ENCODE peak calls at places on chromosome 14, in eight cellular contexts. One of them, this sample, is unnamed.

GRCh38 chr14:51998348-51998747 is 9.0 kb downstream of the RTRAF start:
- DNase-seq in GM23338: no peak
- DNase-seq in hepatocyte: no peak
- DNase-seq in HepG2: no peak
- DNase-seq in fibroblast of lung: no peak
- DNase-seq in HCT116: no peak
- DNase-seq in mammary epithelial cell: no peak
- DNase-seq in GM23248: no peak
- DNase-seq in this sample: no peak

GRCh38 chr14:70891741-70892140 is 15.5 kb upstream of the PCNX1 start:
- DNase-seq in GM23338: no peak
- DNase-seq in hepatocyte: no peak
- DNase-seq in HepG2: no peak
- DNase-seq in fibroblast of lung: no peak
- DNase-seq in HCT116: no peak
- DNase-seq in mammary epithelial cell: no peak
- DNase-seq in GM23248: no peak
- DNase-seq in this sample: no peak

GRCh38 chr14:53619625-53620324 is 336.9 kb downstream of the BMP4 start:
- DNase-seq in GM23338: no peak
- DNase-seq in hepatocyte: no peak
- DNase-seq in HepG2: no peak
- DNase-seq in fibroblast of lung: peak; percentile 77
- DNase-seq in HCT116: no peak
- DNase-seq in mammary epithelial cell: no peak
- DNase-seq in GM23248: peak; percentile 66
- DNase-seq in this sample: no peak

GRCh38 chr14:88492272-88493089 is 62.3 kb downstream of the PTPN21 start:
- DNase-seq in GM23338: peak; percentile 93
- DNase-seq in hepatocyte: peak; percentile 87
- DNase-seq in HepG2: peak; percentile 65
- DNase-seq in fibroblast of lung: peak; percentile 58
- DNase-seq in HCT116: peak; percentile 48
- DNase-seq in mammary epithelial cell: peak; percentile 49
- DNase-seq in GM23248: peak; percentile 80
- DNase-seq in this sample: peak; percentile 76

GRCh38 chr14:94690896-94691657 is 78.8 kb downstream of the GSC start:
- DNase-seq in GM23338: no peak
- DNase-seq in hepatocyte: no peak
- DNase-seq in HepG2: no peak
- DNase-seq in fibroblast of lung: no peak
- DNase-seq in HCT116: no peak
- DNase-seq in mammary epithelial cell: no peak
- DNase-seq in GM23248: no peak
- DNase-seq in this sample: no peak

GRCh38 chr14:61706096-61706690 is 10.9 kb downstream of the HIF1A start:
- DNase-seq in GM23338: no peak
- DNase-seq in hepatocyte: no peak
- DNase-seq in HepG2: no peak
- DNase-seq in fibroblast of lung: no peak
- DNase-seq in HCT116: no peak
- DNase-seq in mammary epithelial cell: no peak
- DNase-seq in GM23248: peak; percentile 44
- DNase-seq in this sample: no peak

GRCh38 chr14:105883066-105884005 is 357.0 kb downstream of the TMEM121 start:
- DNase-seq in GM23338: no peak
- DNase-seq in hepatocyte: no peak
- DNase-seq in HepG2: no peak
- DNase-seq in fibroblast of lung: no peak
- DNase-seq in HCT116: no peak
- DNase-seq in mammary epithelial cell: no peak
- DNase-seq in GM23248: no peak
- DNase-seq in this sample: no peak

GRCh38 chr14:91143862-91144261 is 30.0 kb downstream of the DGLUCY start:
- DNase-seq in GM23338: no peak
- DNase-seq in hepatocyte: no peak
- DNase-seq in HepG2: no peak
- DNase-seq in fibroblast of lung: no peak
- DNase-seq in HCT116: no peak
- DNase-seq in mammary epithelial cell: no peak
- DNase-seq in GM23248: no peak
- DNase-seq in this sample: no peak

GRCh38 chr14:21104448-21105060 is 3.7 kb downstream of the TMEM253 start:
- DNase-seq in GM23338: peak; percentile 87
- DNase-seq in hepatocyte: peak; percentile 90
- DNase-seq in HepG2: no peak
- DNase-seq in fibroblast of lung: peak; percentile 76
- DNase-seq in HCT116: peak; percentile 72
- DNase-seq in mammary epithelial cell: peak; percentile 74
- DNase-seq in GM23248: peak; percentile 94
- DNase-seq in this sample: peak; percentile 78

GRCh38 chr14:46818147-46818546 is 166.6 kb upstream of the RPL10L start:
- DNase-seq in GM23338: peak; percentile 59
- DNase-seq in hepatocyte: no peak
- DNase-seq in HepG2: no peak
- DNase-seq in fibroblast of lung: no peak
- DNase-seq in HCT116: no peak
- DNase-seq in mammary epithelial cell: no peak
- DNase-seq in GM23248: no peak
- DNase-seq in this sample: no peak

GRCh38 chr14:65131176-65131765 is 29.0 kb upstream of the MAX start:
- DNase-seq in GM23338: peak; percentile 3
- DNase-seq in hepatocyte: peak; percentile 75
- DNase-seq in HepG2: no peak
- DNase-seq in fibroblast of lung: peak; percentile 73
- DNase-seq in HCT116: peak; percentile 27
- DNase-seq in mammary epithelial cell: peak; percentile 85
- DNase-seq in GM23248: peak; percentile 38
- DNase-seq in this sample: no peak

GRCh38 chr14:57378661-57379060 is 11.7 kb upstream of the NAA30 start:
- DNase-seq in GM23338: no peak
- DNase-seq in hepatocyte: no peak
- DNase-seq in HepG2: no peak
- DNase-seq in fibroblast of lung: no peak
- DNase-seq in HCT116: no peak
- DNase-seq in mammary epithelial cell: no peak
- DNase-seq in GM23248: peak; percentile 38
- DNase-seq in this sample: no peak

GRCh38 chr14:100872641-100873071 is 30.9 kb downstream of the RTL1 start:
- DNase-seq in GM23338: no peak
- DNase-seq in hepatocyte: no peak
- DNase-seq in HepG2: no peak
- DNase-seq in fibroblast of lung: peak; percentile 23
- DNase-seq in HCT116: no peak
- DNase-seq in mammary epithelial cell: no peak
- DNase-seq in GM23248: no peak
- DNase-seq in this sample: no peak

GRCh38 chr14:89701079-89702043 is 253.2 kb downstream of the EFCAB11 start:
- DNase-seq in GM23338: peak; percentile 95
- DNase-seq in hepatocyte: peak; percentile 93
- DNase-seq in HepG2: peak; percentile 34
- DNase-seq in fibroblast of lung: peak; percentile 65
- DNase-seq in HCT116: peak; percentile 2
- DNase-seq in mammary epithelial cell: peak; percentile 39
- DNase-seq in GM23248: peak; percentile 89
- DNase-seq in this sample: peak; percentile 79

GRCh38 chr14:64954491-64955240 is 12.1 kb upstream of the GPX2 start:
- DNase-seq in GM23338: no peak
- DNase-seq in hepatocyte: no peak
- DNase-seq in HepG2: no peak
- DNase-seq in fibroblast of lung: no peak
- DNase-seq in HCT116: no peak
- DNase-seq in mammary epithelial cell: no peak
- DNase-seq in GM23248: no peak
- DNase-seq in this sample: no peak

GRCh38 chr14:99425272-99425681 is 55.4 kb downstream of the SETD3 start:
- DNase-seq in GM23338: no peak
- DNase-seq in hepatocyte: no peak
- DNase-seq in HepG2: no peak
- DNase-seq in fibroblast of lung: no peak
- DNase-seq in HCT116: no peak
- DNase-seq in mammary epithelial cell: peak; percentile 20
- DNase-seq in GM23248: no peak
- DNase-seq in this sample: no peak

GRCh38 chr14:100871234-100872186 is 32.0 kb downstream of the RTL1 start:
- DNase-seq in GM23338: no peak
- DNase-seq in hepatocyte: no peak
- DNase-seq in HepG2: peak; percentile 22
- DNase-seq in fibroblast of lung: peak; percentile 65
- DNase-seq in HCT116: peak; percentile 69
- DNase-seq in mammary epithelial cell: peak; percentile 11
- DNase-seq in GM23248: peak; percentile 82
- DNase-seq in this sample: no peak

GRCh38 chr14:57834001-57834598 is 31.8 kb downstream of the SLC35F4 start:
- DNase-seq in GM23338: no peak
- DNase-seq in hepatocyte: no peak
- DNase-seq in HepG2: no peak
- DNase-seq in fibroblast of lung: peak; percentile 4
- DNase-seq in HCT116: no peak
- DNase-seq in mammary epithelial cell: no peak
- DNase-seq in GM23248: peak; percentile 18
- DNase-seq in this sample: no peak

DNA sequence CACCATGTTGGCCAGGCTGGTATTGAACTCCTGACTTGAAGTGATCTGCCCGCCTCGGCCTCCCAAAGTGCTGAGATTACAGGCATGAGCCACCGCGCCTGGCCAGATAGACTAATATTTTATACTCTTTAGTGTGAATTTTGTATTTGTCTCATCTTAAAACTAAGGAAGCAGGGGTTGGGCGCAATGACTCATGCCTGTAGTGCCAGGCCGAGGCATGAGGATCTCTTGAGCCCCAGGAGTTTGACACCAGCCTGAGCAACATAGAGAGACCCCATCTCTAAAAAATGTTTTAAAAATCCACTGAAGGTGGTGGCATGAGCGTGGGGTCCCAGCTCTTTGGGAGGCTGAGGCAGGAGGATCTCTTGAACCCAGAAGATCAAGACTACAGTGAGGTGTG is 9.0 kb downstream of the DYNC1H1 start:
- DNase-seq in GM23338: no peak
- DNase-seq in hepatocyte: no peak
- DNase-seq in HepG2: no peak
- DNase-seq in fibroblast of lung: peak; percentile 29
- DNase-seq in HCT116: no peak
- DNase-seq in mammary epithelial cell: no peak
- DNase-seq in GM23248: peak; percentile 58
- DNase-seq in this sample: no peak
- H3K4me3 ChIP-seq in GM23338: no peak overlapping the region
- H3K4me3 ChIP-seq in hepatocyte: no peak overlapping the region
- H3K4me3 ChIP-seq in HepG2: no peak overlapping the region
- H3K4me3 ChIP-seq in fibroblast of lung: peak overlapping the region; percentile 8
- H3K4me3 ChIP-seq in HCT116: no peak overlapping the region
- H3K4me3 ChIP-seq in mammary epithelial cell: no peak overlapping the region
- H3K4me3 ChIP-seq in GM23248: peak overlapping the region; percentile 69
- H3K4me3 ChIP-seq in this sample: no peak overlapping the region

GRCh38 chr14:31051023-31051422 is 24.8 kb upstream of the STRN3 start:
- DNase-seq in GM23338: no peak
- DNase-seq in hepatocyte: no peak
- DNase-seq in HepG2: no peak
- DNase-seq in fibroblast of lung: no peak
- DNase-seq in HCT116: no peak
- DNase-seq in mammary epithelial cell: no peak
- DNase-seq in GM23248: no peak
- DNase-seq in this sample: no peak
- TF ChIP-seq EZH2 in GM23338: no peak
- TF ChIP-seq EZH2 in hepatocyte: no peak
- TF ChIP-seq EZH2 in HepG2: no peak
- TF ChIP-seq EZH2 in fibroblast of lung: no peak
- TF ChIP-seq EZH2 in HCT116: no peak
- TF ChIP-seq EZH2 in mammary epithelial cell: no peak
- TF ChIP-seq EZH2 in GM23248: no peak
- TF ChIP-seq EZH2 in this sample: no peak

GRCh38 chr14:37172024-37172869 is at the start of gene SLC25A21:
- DNase-seq in GM23338: peak; percentile 89
- DNase-seq in hepatocyte: peak; percentile 83
- DNase-seq in HepG2: peak; percentile 85
- DNase-seq in fibroblast of lung: peak; percentile 85
- DNase-seq in HCT116: peak; percentile 71
- DNase-seq in mammary epithelial cell: peak; percentile 85
- DNase-seq in GM23248: peak; percentile 84
- DNase-seq in this sample: no peak
- H3K4me3 ChIP-seq in GM23338: peak within 1 kb of the TSS; percentile 71
- H3K4me3 ChIP-seq in hepatocyte: peak within 1 kb of the TSS; percentile 73
- H3K4me3 ChIP-seq in HepG2: peak within 1 kb of the TSS; percentile 71
- H3K4me3 ChIP-seq in fibroblast of lung: peak within 1 kb of the TSS; percentile 80
- H3K4me3 ChIP-seq in HCT116: peak within 1 kb of the TSS; percentile 89
- H3K4me3 ChIP-seq in mammary epithelial cell: peak within 1 kb of the TSS; percentile 55
- H3K4me3 ChIP-seq in GM23248: peak within 1 kb of the TSS; percentile 85
- H3K4me3 ChIP-seq in this sample: no peak within 1 kb of the TSS

GRCh38 chr14:104345316-104346111 is 207.1 kb downstream of the KIF26A start:
- DNase-seq in GM23338: no peak
- DNase-seq in hepatocyte: no peak
- DNase-seq in HepG2: no peak
- DNase-seq in fibroblast of lung: no peak
- DNase-seq in HCT116: no peak
- DNase-seq in mammary epithelial cell: no peak
- DNase-seq in GM23248: no peak
- DNase-seq in this sample: no peak
- TF ChIP-seq EZH2 in GM23338: no peak
- TF ChIP-seq EZH2 in hepatocyte: no peak
- TF ChIP-seq EZH2 in HepG2: no peak
- TF ChIP-seq EZH2 in fibroblast of lung: no peak
- TF ChIP-seq EZH2 in HCT116: no peak
- TF ChIP-seq EZH2 in mammary epithelial cell: no peak
- TF ChIP-seq EZH2 in GM23248: no peak
- TF ChIP-seq EZH2 in this sample: no peak

GRCh38 chr14:37599527-37600368 is 4.3 kb downstream of the TTC6 start:
- DNase-seq in GM23338: peak; percentile 82
- DNase-seq in hepatocyte: peak; percentile 40
- DNase-seq in HepG2: no peak
- DNase-seq in fibroblast of lung: no peak
- DNase-seq in HCT116: no peak
- DNase-seq in mammary epithelial cell: no peak
- DNase-seq in GM23248: peak; percentile 35
- DNase-seq in this sample: no peak
- H3K4me3 ChIP-seq in GM23338: peak overlapping the region; percentile 55
- H3K4me3 ChIP-seq in hepatocyte: peak overlapping the region; percentile 24
- H3K4me3 ChIP-seq in HepG2: no peak overlapping the region
- H3K4me3 ChIP-seq in fibroblast of lung: peak overlapping the region; percentile 27
- H3K4me3 ChIP-seq in HCT116: no peak overlapping the region
- H3K4me3 ChIP-seq in mammary epithelial cell: peak overlapping the region; percentile 2
- H3K4me3 ChIP-seq in GM23248: peak overlapping the region; percentile 15
- H3K4me3 ChIP-seq in this sample: no peak overlapping the region

DNA sequence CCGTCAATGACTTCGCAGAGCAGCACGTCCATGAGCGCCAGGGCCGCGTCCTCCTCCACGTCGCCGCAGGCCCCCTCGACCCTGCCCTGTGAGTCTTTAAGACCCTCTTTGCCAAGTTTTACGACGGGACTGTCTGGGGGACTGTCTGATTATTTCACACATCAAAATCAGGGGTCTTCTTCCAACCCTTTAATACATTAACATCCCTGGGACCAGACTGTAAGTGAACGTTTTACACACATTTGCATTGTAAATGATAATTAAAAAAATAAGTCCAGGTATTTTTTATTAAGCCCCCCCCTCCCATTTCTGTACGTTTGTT is 1.9 kb downstream of the FOXG1 start:
- DNase-seq in GM23338: no peak
- DNase-seq in hepatocyte: no peak
- DNase-seq in HepG2: no peak
- DNase-seq in fibroblast of lung: no peak
- DNase-seq in HCT116: no peak
- DNase-seq in mammary epithelial cell: no peak
- DNase-seq in GM23248: no peak
- DNase-seq in this sample: no peak
- TF ChIP-seq EZH2 in GM23338: peak; percentile 74
- TF ChIP-seq EZH2 in hepatocyte: peak; percentile 25
- TF ChIP-seq EZH2 in HepG2: no peak
- TF ChIP-seq EZH2 in fibroblast of lung: no peak
- TF ChIP-seq EZH2 in HCT116: no peak
- TF ChIP-seq EZH2 in mammary epithelial cell: no peak
- TF ChIP-seq EZH2 in GM23248: no peak
- TF ChIP-seq EZH2 in this sample: no peak